ENCODE peak calls at places on chromosomes 12 and 14, in ten cellular contexts. C is coronary artery; K is RPMI8226; F is activated T-cell treated with anti-CD3 and anti-CD28 coated beads, Interleukin-2, amount 50 U/mL, for 48 hours; L is T-helper 1 cell; P is heart left ventricle; R is stimulated activated CD8-positive, alpha-beta memory T cell treated with anti-CD3 and anti-CD28 coated beads, Interleukin-2, amount 100 ng/mL, for 1 hour; W is left cardiac atrium; Q is Ammon's horn; Y is activated CD8-positive, alpha-beta memory T cell treated with anti-CD3 and anti-CD28 coated beads, Interleukin-2, amount 50 U/mL, for 48 hours. M is an unnamed sample.

GRCh38 chr12:25155031-25155576 is 39.9 kb downstream of the DNAI7 start:
- DNase-seq in C (no peak), K (peak), F (no peak), L (no peak), P (no peak), R (no peak), W (no peak), Q (no peak), Y (no peak), M (no peak)

GRCh38 chr12:82817368-82817767 is 130.7 kb downstream of the TMTC2 start:
- DNase-seq in C (no peak), K (no peak), F (no peak), L (no peak), P (no peak), R (no peak), W (no peak), Q (peak), Y (no peak), M (no peak)

GRCh38 chr14:75132374-75133086 is 5.7 kb upstream of the NEK9 start:
- DNase-seq in C (no peak), K (peak), F (no peak), L (peak), P (no peak), R (no peak), W (no peak), Q (peak), Y (no peak), M (peak)

GRCh38 chr12:68267892-68268396 is 14.5 kb upstream of the IL22 start:
- DNase-seq in C (no peak), K (no peak), F (no peak), L (no peak), P (no peak), R (no peak), W (no peak), Q (no peak), Y (no peak), M (peak)

GRCh38 chr14:103401223-103402214 is 16.3 kb downstream of the MARK3 start:
- DNase-seq in C (no peak), K (no peak), F (no peak), L (no peak), P (no peak), R (no peak), W (no peak), Q (no peak), Y (no peak), M (no peak)

GRCh38 chr14:71399057-71399487 is 491.8 kb downstream of the PCNX1 start:
- DNase-seq in C (no peak), K (no peak), F (no peak), L (no peak), P (no peak), R (no peak), W (no peak), Q (no peak), Y (no peak), M (no peak)

GRCh38 chr12:108477055-108477880 is 37.8 kb upstream of the FICD start:
- DNase-seq in C (no peak), K (peak), F (no peak), L (no peak), P (no peak), R (no peak), W (no peak), Q (no peak), Y (no peak), M (no peak)

GRCh38 chr12:13127476-13127875 is 24.0 kb upstream of the GSG1 start:
- DNase-seq in C (no peak), K (no peak), F (no peak), L (no peak), P (no peak), R (no peak), W (no peak), Q (no peak), Y (no peak), M (no peak)

GRCh38 chr12:70007687-70008086 is 182.7 kb downstream of the MYRFL start:
- DNase-seq in C (no peak), K (no peak), F (no peak), L (no peak), P (no peak), R (no peak), W (no peak), Q (no peak), Y (no peak), M (no peak)

GRCh38 chr12:124465473-124465872 is 101.9 kb downstream of the NCOR2 start:
- DNase-seq in C (no peak), K (no peak), F (no peak), L (no peak), P (no peak), R (no peak), W (no peak), Q (no peak), Y (no peak), M (no peak)

GRCh38 chr12:96198970-96199369 is 4.8 kb downstream of the ELK3 start:
- DNase-seq in C (no peak), K (no peak), F (no peak), L (no peak), P (no peak), R (no peak), W (no peak), Q (no peak), Y (no peak), M (no peak)

GRCh38 chr12:45660330-45660729 is 69.2 kb upstream of the ARID2 start:
- DNase-seq in C (no peak), K (peak), F (no peak), L (no peak), P (peak), R (no peak), W (no peak), Q (no peak), Y (no peak), M (no peak)

GRCh38 chr12:55738113-55739024 is 4.6 kb upstream of the GDF11 start:
- DNase-seq in C (no peak), K (peak), F (peak), L (peak), P (peak), R (no peak), W (peak), Q (peak), Y (peak), M (peak)

GRCh38 chr12:102905229-102905628 is 11.8 kb downstream of the PAH start:
- DNase-seq in C (no peak), K (no peak), F (no peak), L (no peak), P (no peak), R (no peak), W (no peak), Q (no peak), Y (no peak), M (no peak)

GRCh38 chr14:39025810-39026627 is 77.0 kb downstream of the SEC23A start:
- DNase-seq in C (no peak), K (no peak), F (no peak), L (no peak), P (no peak), R (no peak), W (no peak), Q (no peak), Y (no peak), M (no peak)

GRCh38 chr12:3226285-3226684 is 149.1 kb downstream of the TSPAN9 start:
- DNase-seq in C (no peak), K (no peak), F (no peak), L (no peak), P (peak), R (no peak), W (no peak), Q (no peak), Y (no peak), M (no peak)

GRCh38 chr14:52473557-52473956 is 78.7 kb downstream of the TXNDC16 start:
- DNase-seq in C (no peak), K (peak), F (no peak), L (no peak), P (no peak), R (no peak), W (no peak), Q (peak), Y (no peak), M (no peak)

GRCh38 chr14:101727611-101728010 is 33.9 kb upstream of the PPP2R5C start:
- DNase-seq in C (no peak), K (no peak), F (no peak), L (no peak), P (no peak), R (no peak), W (no peak), Q (no peak), Y (no peak), M (no peak)

GRCh38 chr12:122076743-122077495 is 1.6 kb upstream of the MLXIP start:
- DNase-seq in C (no peak), K (peak), F (no peak), L (no peak), P (no peak), R (no peak), W (no peak), Q (no peak), Y (no peak), M (no peak)

GRCh38 chr14:51225751-51226150 is 14.3 kb upstream of the TMX1 start:
- DNase-seq in C (no peak), K (no peak), F (no peak), L (no peak), P (no peak), R (no peak), W (no peak), Q (no peak), Y (no peak), M (no peak)

GRCh38 chr12:57543666-57544065 is 3.3 kb downstream of the DCTN2 start:
- DNase-seq in C (no peak), K (no peak), F (no peak), L (no peak), P (no peak), R (no peak), W (no peak), Q (no peak), Y (no peak), M (no peak)

GRCh38 chr14:53894456-53894855 is 62.2 kb downstream of the BMP4 start:
- DNase-seq in C (no peak), K (no peak), F (no peak), L (no peak), P (no peak), R (no peak), W (no peak), Q (no peak), Y (no peak), M (no peak)

GRCh38 chr14:65012353-65012752 is 25.7 kb downstream of the FNTB start:
- DNase-seq in C (no peak), K (no peak), F (no peak), L (no peak), P (no peak), R (no peak), W (no peak), Q (no peak), Y (no peak), M (no peak)

GRCh38 chr12:59843260-59843843 is 247.5 kb downstream of the SLC16A7 start:
- DNase-seq in C (no peak), K (no peak), F (no peak), L (no peak), P (no peak), R (no peak), W (no peak), Q (no peak), Y (no peak), M (no peak)

GRCh38 chr12:53973093-53974042 is at the start of gene HOXC11:
- DNase-seq in C (no peak), K (no peak), F (no peak), L (no peak), P (no peak), R (no peak), W (no peak), Q (no peak), Y (no peak), M (no peak)

GRCh38 chr12:114499338-114499737 is 93.4 kb upstream of the TBX5 start:
- DNase-seq in C (no peak), K (no peak), F (no peak), L (no peak), P (no peak), R (no peak), W (no peak), Q (no peak), Y (no peak), M (no peak)

GRCh38 chr14:88986146-88986841 is 161.8 kb downstream of the TTC8 start:
- DNase-seq in C (no peak), K (peak), F (no peak), L (no peak), P (peak), R (no peak), W (peak), Q (no peak), Y (no peak), M (no peak)

GRCh38 chr12:6946033-6946919 is 2.5 kb downstream of the C12orf57 start:
- DNase-seq in C (no peak), K (peak), F (peak), L (peak), P (no peak), R (no peak), W (peak), Q (no peak), Y (peak), M (peak)

GRCh38 chr12:128867466-128867865 is 14.2 kb downstream of the GLT1D1 start:
- DNase-seq in C (no peak), K (no peak), F (no peak), L (no peak), P (no peak), R (no peak), W (no peak), Q (no peak), Y (no peak), M (no peak)